ENCODE peak calls at places on chromosomes 1 and 21, in nine cellular contexts. J, N, I, Q, Z, R, L, E and X are unnamed samples.

GRCh38 chr1:12203216-12204007 is 26.4 kb upstream of the VPS13D start:
- DNase-seq in L (no peak), J (no peak), Q (no peak), I (no peak), N (no peak), Z (no peak), R (no peak), E (no peak), X (no peak)

GRCh38 chr1:73331726-73332125 is 866.2 kb downstream of the LRRIQ3 start:
- DNase-seq in J (no peak), N (no peak), Q (no peak), I (no peak), R (no peak), L (no peak), Z (no peak), E (no peak), X (no peak)

GRCh38 chr1:227766015-227766634 is 30.9 kb downstream of the SNAP47 start:
- DNase-seq in J (no peak), N (no peak), Q (no peak), I (no peak), R (no peak), Z (no peak), E (peak; percentile 58), L (no peak), X (no peak)

GRCh38 chr1:182291584-182292192 is 99.9 kb downstream of the GLUL start:
- DNase-seq in Z (no peak), R (no peak), I (no peak), N (no peak), J (no peak), L (no peak), Q (no peak), E (no peak), X (no peak)

GRCh38 chr21:46244602-46245001 is 16.0 kb upstream of the LSS start:
- DNase-seq in Z (no peak), I (no peak), R (no peak), J (no peak), Q (no peak), N (no peak), E (no peak), L (no peak), X (no peak)

GRCh38 chr1:153886127-153886526 is 36.6 kb downstream of the GATAD2B start:
- DNase-seq in I (no peak), J (no peak), N (no peak), Q (no peak), L (no peak), R (no peak), Z (no peak), E (no peak), X (no peak)

GRCh38 chr1:9080704-9081291 is 11.4 kb upstream of the SLC2A5 start:
- DNase-seq in J (peak; percentile 71), E (peak; percentile 64), R (peak; percentile 61), Z (peak; percentile 65), Q (peak; percentile 45), L (no peak), N (no peak), I (no peak), X (no peak)

GRCh38 chr1:54814148-54814498 is 13.0 kb upstream of the TTC22 start:
- DNase-seq in Z (no peak), N (no peak), J (no peak), I (no peak), L (no peak), E (no peak), R (no peak), Q (no peak), X (no peak)

DNA sequence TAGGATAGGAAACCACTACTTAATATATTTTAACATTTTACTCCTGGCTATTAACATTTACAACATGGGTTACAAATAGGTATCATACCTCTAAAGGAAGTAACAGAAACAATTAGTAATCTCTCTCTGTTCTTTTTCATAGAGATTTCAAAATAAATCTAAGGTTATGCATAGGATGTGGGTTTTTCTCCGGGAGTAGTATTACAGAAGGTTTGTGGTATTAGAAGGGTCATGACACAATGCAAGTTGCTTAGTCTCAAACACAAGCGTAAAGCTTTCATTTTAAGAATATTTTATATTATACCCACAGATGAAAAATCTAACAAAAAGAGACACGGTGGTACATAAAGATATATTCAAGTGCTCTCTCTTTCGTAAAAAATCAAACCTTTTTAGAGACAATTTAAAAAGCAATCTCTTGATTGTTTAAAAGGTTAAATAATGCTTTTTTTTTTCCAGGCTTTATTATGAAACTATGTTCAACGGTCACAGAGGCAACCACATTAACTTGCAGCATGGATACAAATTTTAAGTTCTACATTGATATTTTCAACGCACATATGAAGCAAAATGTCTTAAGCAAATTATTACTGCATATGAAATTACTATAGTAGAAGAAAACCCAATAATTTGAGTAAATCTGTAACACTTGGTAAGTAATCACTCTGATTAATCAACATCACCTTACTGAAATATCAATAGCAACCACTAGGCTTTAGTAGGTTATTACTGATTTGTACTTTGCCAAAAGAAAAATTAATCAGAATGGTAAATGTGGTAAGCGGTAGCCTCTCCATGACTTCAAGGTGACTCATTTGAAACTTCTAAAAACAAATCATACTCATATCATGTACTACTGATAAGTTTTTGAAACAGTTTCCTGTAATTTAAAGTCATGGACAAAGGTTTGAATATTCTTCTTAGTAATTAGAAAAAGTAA is 97.4 kb upstream of the GFI1 start:
- DNase-seq in Q (no peak), E (peak; percentile 88), L (no peak), J (no peak), Z (peak; percentile 83), I (no peak), N (no peak), R (no peak), X (peak; percentile 30)
- TF ChIP-seq CTCF in Q (no peak), E (no peak), L (no peak), J (no peak), Z (no peak), I (no peak), N (no peak), R (no peak), X (no peak)

GRCh38 chr1:1236176-1236763 is 4.2 kb downstream of the B3GALT6 start:
- DNase-seq in N (no peak), Z (no peak), E (no peak), I (no peak), J (no peak), Q (no peak), L (no peak), R (no peak), X (no peak)
- TF ChIP-seq CTCF in N (no peak), Z (no peak), E (no peak), I (no peak), J (no peak), Q (no peak), L (no peak), R (no peak), X (no peak)

GRCh38 chr1:151164732-151165280 is 896 bp downstream of the LYSMD1 start:
- DNase-seq in N (no peak), R (no peak), E (no peak), Q (no peak), I (peak; percentile 16), Z (peak; percentile 71), L (no peak), J (no peak), X (no peak)

GRCh38 chr1:151166506-151166956 is 587 bp downstream of the SCNM1 start:
- DNase-seq in E (peak; percentile 83), Z (peak; percentile 74), J (peak; percentile 50), Q (no peak), I (no peak), N (no peak), L (no peak), R (peak; percentile 32), X (no peak)

GRCh38 chr1:151165281-151165737 is 393 bp downstream of the LYSMD1 start:
- DNase-seq in Z (peak; percentile 67), R (no peak), I (peak; percentile 15), N (peak; percentile 52), Q (peak; percentile 12), J (no peak), E (peak; percentile 63), L (peak; percentile 60), X (no peak)

GRCh38 chr1:151167116-151167515 is 1.2 kb downstream of the SCNM1 start:
- DNase-seq in L (no peak), E (no peak), I (no peak), Z (no peak), J (no peak), N (no peak), Q (no peak), R (no peak), X (no peak)

DNA sequence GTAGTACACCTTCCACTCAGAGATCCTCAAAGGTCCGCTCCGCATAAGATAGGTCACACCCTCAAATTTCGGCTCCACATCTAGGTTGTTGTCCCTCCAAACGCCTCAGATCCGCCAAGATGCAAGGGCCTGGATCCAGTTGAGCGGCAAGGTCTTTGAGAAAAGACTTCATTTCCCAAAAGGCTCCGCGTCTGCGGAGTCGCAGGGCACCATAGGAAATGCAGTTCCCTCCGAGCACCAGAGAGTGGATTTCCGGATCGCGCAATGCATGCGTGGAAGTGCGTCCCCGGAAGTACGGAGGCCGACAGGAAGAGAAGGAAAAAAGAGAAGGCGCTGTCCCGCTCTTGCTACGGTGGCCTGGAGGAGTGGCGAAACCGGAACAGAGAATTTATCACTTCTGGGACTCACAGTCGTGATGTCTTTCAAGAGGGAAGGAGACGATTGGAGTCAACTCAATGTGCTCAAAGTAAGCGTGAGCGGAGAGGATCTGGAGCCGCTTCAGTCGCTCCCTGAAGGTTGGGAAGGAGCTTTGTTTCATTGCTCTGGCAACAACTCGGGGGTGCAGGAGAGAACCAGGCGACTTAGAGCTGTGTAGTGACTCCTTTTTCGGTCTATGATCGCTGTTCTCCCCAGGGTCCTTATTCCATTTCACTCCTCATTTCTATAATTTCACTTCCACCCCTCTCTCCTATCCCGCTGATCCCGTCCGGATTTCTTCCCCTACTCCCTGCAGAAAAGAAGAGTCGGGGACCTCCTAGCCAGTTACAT is at the start of the genes LYSMD1 and SCNM1:
- DNase-seq in Z (peak; percentile 99), R (peak; percentile 99), I (peak; percentile 81), L (peak; percentile 98), J (peak; percentile 100), Q (peak; percentile 97), E (peak; percentile 99), N (peak; percentile 98), X (peak; percentile 94)
- TF ChIP-seq CTCF in Z (no peak), R (no peak), I (no peak), L (no peak), J (no peak), Q (no peak), E (no peak), N (no peak), X (no peak)

GRCh38 chr1:85237613-85238012 is 21.8 kb downstream of the C1orf52 start:
- DNase-seq in L (no peak), R (no peak), Q (no peak), Z (no peak), N (no peak), E (no peak), I (no peak), J (no peak), X (no peak)

GRCh38 chr1:85240659-85241058 is 18.8 kb downstream of the C1orf52 start:
- DNase-seq in Z (no peak), J (no peak), E (peak; percentile 17), N (no peak), R (no peak), I (no peak), L (no peak), Q (no peak), X (no peak)

GRCh38 chr1:85243336-85243735 is 16.1 kb downstream of the C1orf52 start:
- DNase-seq in E (no peak), L (no peak), J (no peak), I (no peak), N (no peak), R (no peak), Q (no peak), Z (peak; percentile 68), X (no peak)

GRCh38 chr1:85244271-85245053 is 15.0 kb downstream of the C1orf52 start:
- DNase-seq in R (no peak), Z (peak; percentile 98), N (no peak), E (peak; percentile 32), I (no peak), J (no peak), Q (no peak), L (no peak), X (no peak)

DNA sequence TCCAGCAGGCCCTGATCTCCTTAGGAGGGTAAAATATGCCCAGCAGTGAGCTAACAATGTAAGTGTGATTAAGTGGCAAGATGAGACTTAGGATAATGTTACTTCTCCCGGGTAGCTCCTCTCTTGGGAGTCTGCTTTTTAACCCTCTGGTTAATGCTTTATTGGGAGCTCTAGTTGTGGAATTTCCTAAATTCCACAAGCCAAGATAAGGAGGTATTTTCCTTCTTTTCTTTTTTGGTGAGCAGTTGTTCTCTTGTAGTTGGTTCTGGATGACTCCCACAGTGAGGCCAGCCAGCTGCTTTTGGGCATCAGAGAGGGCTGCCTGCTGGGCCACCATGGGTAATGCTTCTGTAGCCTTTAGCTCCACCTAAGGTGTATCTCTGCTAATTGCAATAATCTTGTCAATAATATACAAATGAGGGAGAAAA is 19.3 kb downstream of the C1orf52 start:
- DNase-seq in E (peak; percentile 44), J (no peak), L (no peak), R (peak; percentile 9), Z (peak; percentile 72), Q (peak; percentile 26), N (no peak), I (no peak), X (peak; percentile 24)
- TF ChIP-seq CTCF in E (no peak), J (peak; percentile 40), L (no peak), R (peak; percentile 51), Z (peak; percentile 32), Q (no peak), N (no peak), I (no peak), X (peak; percentile 31)